ENCODE peak calls at places on chromosome 12, in ten cellular contexts. One of them, this sample, is unnamed.

GRCh38 chr12:28899951-28900350 is 249.1 kb upstream of the FAR2 start:
- DNase-seq in A549: no peak
- DNase-seq in LoVo: no peak
- DNase-seq in NCI-H510A: no peak
- DNase-seq in pancreas: no peak
- DNase-seq in WTC11: no peak
- DNase-seq in CD8-positive, alpha-beta T cell: no peak
- DNase-seq in endothelial cell of umbilical vein: no peak
- DNase-seq in 8988T: no peak
- DNase-seq in GF-D8: no peak
- DNase-seq in this sample: no peak

GRCh38 chr12:81797100-81797499 is 38.0 kb upstream of the PPFIA2 start:
- DNase-seq in NCI-H510A: no peak
- DNase-seq in endothelial cell of umbilical vein: peak; percentile 8
- DNase-seq in WTC11: no peak
- DNase-seq in pancreas: no peak
- DNase-seq in A549: peak; percentile 1
- DNase-seq in LoVo: peak; percentile 29
- DNase-seq in 8988T: no peak
- DNase-seq in CD8-positive, alpha-beta T cell: no peak
- DNase-seq in GF-D8: no peak
- DNase-seq in this sample: no peak

GRCh38 chr12:130667421-130667960 is 48.6 kb downstream of the RIMBP2 start:
- DNase-seq in pancreas: no peak
- DNase-seq in 8988T: no peak
- DNase-seq in A549: no peak
- DNase-seq in NCI-H510A: no peak
- DNase-seq in GF-D8: no peak
- DNase-seq in CD8-positive, alpha-beta T cell: no peak
- DNase-seq in LoVo: no peak
- DNase-seq in WTC11: no peak
- DNase-seq in endothelial cell of umbilical vein: no peak
- DNase-seq in this sample: no peak

GRCh38 chr12:8699714-8700113 is 1.9 kb downstream of the RIMKLB start:
- DNase-seq in NCI-H510A: no peak
- DNase-seq in LoVo: no peak
- DNase-seq in pancreas: no peak
- DNase-seq in endothelial cell of umbilical vein: no peak
- DNase-seq in CD8-positive, alpha-beta T cell: no peak
- DNase-seq in 8988T: no peak
- DNase-seq in WTC11: no peak
- DNase-seq in A549: no peak
- DNase-seq in GF-D8: no peak
- DNase-seq in this sample: no peak

GRCh38 chr12:57008113-57008687 is 1.9 kb upstream of the ZBTB39 start:
- DNase-seq in endothelial cell of umbilical vein: peak; percentile 73
- DNase-seq in GF-D8: peak; percentile 60
- DNase-seq in 8988T: no peak
- DNase-seq in NCI-H510A: peak; percentile 29
- DNase-seq in WTC11: no peak
- DNase-seq in A549: peak; percentile 63
- DNase-seq in pancreas: no peak
- DNase-seq in LoVo: peak; percentile 66
- DNase-seq in CD8-positive, alpha-beta T cell: no peak
- DNase-seq in this sample: peak; percentile 54

GRCh38 chr12:9112076-9112853 is 3.5 kb downstream of the A2M start:
- DNase-seq in GF-D8: no peak
- DNase-seq in pancreas: no peak
- DNase-seq in 8988T: no peak
- DNase-seq in A549: no peak
- DNase-seq in LoVo: no peak
- DNase-seq in endothelial cell of umbilical vein: no peak
- DNase-seq in NCI-H510A: no peak
- DNase-seq in WTC11: no peak
- DNase-seq in CD8-positive, alpha-beta T cell: no peak
- DNase-seq in this sample: no peak

GRCh38 chr12:4196805-4197420 is 76.6 kb upstream of the CCND2 start:
- DNase-seq in CD8-positive, alpha-beta T cell: no peak
- DNase-seq in 8988T: no peak
- DNase-seq in GF-D8: no peak
- DNase-seq in endothelial cell of umbilical vein: no peak
- DNase-seq in WTC11: no peak
- DNase-seq in LoVo: no peak
- DNase-seq in A549: no peak
- DNase-seq in pancreas: no peak
- DNase-seq in NCI-H510A: no peak
- DNase-seq in this sample: no peak

GRCh38 chr12:121142171-121142950 is 9.7 kb downstream of the P2RX7 start:
- DNase-seq in GF-D8: no peak
- DNase-seq in WTC11: no peak
- DNase-seq in A549: no peak
- DNase-seq in pancreas: no peak
- DNase-seq in NCI-H510A: no peak
- DNase-seq in CD8-positive, alpha-beta T cell: no peak
- DNase-seq in 8988T: no peak
- DNase-seq in endothelial cell of umbilical vein: no peak
- DNase-seq in LoVo: no peak
- DNase-seq in this sample: no peak

GRCh38 chr12:2689393-2689792 is 105.4 kb upstream of the FKBP4 start:
- DNase-seq in WTC11: no peak
- DNase-seq in CD8-positive, alpha-beta T cell: no peak
- DNase-seq in NCI-H510A: no peak
- DNase-seq in GF-D8: no peak
- DNase-seq in endothelial cell of umbilical vein: no peak
- DNase-seq in LoVo: no peak
- DNase-seq in pancreas: no peak
- DNase-seq in 8988T: no peak
- DNase-seq in A549: no peak
- DNase-seq in this sample: no peak